ENCODE peak calls at places on chromosomes 16 and 17, in eight cellular contexts. P, W, Y, O, G, V, S and B are unnamed samples.

GRCh38 chr17:78939615-78940014 is 14.4 kb upstream of the TIMP2 start:
- DNase-seq in P (no peak), W (no peak), Y (no peak), O (no peak), G (no peak), V (no peak), S (peak; percentile 60), B (no peak)

GRCh38 chr17:70636517-70637133 is 467.3 kb downstream of the KCNJ2 start:
- DNase-seq in P (no peak), W (no peak), Y (peak; percentile 30), O (peak; percentile 9), G (peak; percentile 13), V (peak; percentile 66), S (peak; percentile 65), B (peak; percentile 30)

GRCh38 chr16:31193874-31194273 is 8.7 kb downstream of the PYCARD start:
- DNase-seq in P (no peak), W (no peak), Y (no peak), O (no peak), G (no peak), V (no peak), S (no peak), B (no peak)

GRCh38 chr17:31226373-31226772 is 70.7 kb downstream of the OMG start:
- DNase-seq in P (no peak), W (no peak), Y (no peak), O (no peak), G (no peak), V (no peak), S (no peak), B (no peak)

GRCh38 chr17:30000001-30000754 is 58.7 kb downstream of the EFCAB5 start:
- DNase-seq in P (no peak), W (no peak), Y (no peak), O (no peak), G (no peak), V (peak; percentile 20), S (no peak), B (no peak)

GRCh38 chr17:40056379-40057005 is 2.3 kb upstream of the MED24 start:
- DNase-seq in P (no peak), W (no peak), Y (no peak), O (no peak), G (no peak), V (no peak), S (no peak), B (no peak)

GRCh38 chr16:87945351-87946042 is 5.7 kb upstream of the BANP start:
- DNase-seq in P (no peak), W (peak; percentile 12), Y (no peak), O (no peak), G (peak; percentile 64), V (peak; percentile 83), S (peak; percentile 89), B (peak; percentile 95)

GRCh38 chr17:77471984-77472836 is 331.4 kb downstream of the SEC14L1 start:
- DNase-seq in P (no peak), W (peak; percentile 17), Y (peak; percentile 79), O (no peak), G (no peak), V (peak; percentile 90), S (peak; percentile 95), B (peak; percentile 68)

GRCh38 chr17:19706791-19707727 is 9.3 kb downstream of the SLC47A2 start:
- DNase-seq in P (no peak), W (no peak), Y (no peak), O (no peak), G (no peak), V (no peak), S (no peak), B (no peak)